ENCODE peak calls at places on chromosomes 2 and 18, in five cellular contexts. C is fibroblast of mammary gland; D is neural crest cell; O is activated T-helper 1 cell treated with anti-CD3 and anti-CD28 coated beads, Interleukin-2, amount 50 U/mL, for 16 hours; K is NCI-H187 treated with DMSO at 0.1 percent for 48 hours. J is an unnamed sample.

GRCh38 chr2:196482119-196483065 is 157.1 kb upstream of the CCDC150 start:
- DNase-seq in C (peak; percentile 84), D (no peak), O (no peak), K (no peak), J (no peak)

GRCh38 chr18:45617284-45617683 is 2.0 kb downstream of the SLC14A2 start:
- DNase-seq in C (peak; percentile 96), D (no peak), O (no peak), K (no peak), J (no peak)

GRCh38 chr18:46264255-46264654 is 160.1 kb downstream of the HAUS1 start:
- DNase-seq in C (peak; percentile 35), D (no peak), O (no peak), K (no peak), J (no peak)

GRCh38 chr2:52934920-52935640 is 832.5 kb upstream of the CHAC2 start:
- DNase-seq in C (no peak), D (no peak), O (no peak), K (no peak), J (no peak)

GRCh38 chr2:117980381-117980780 is 33.5 kb downstream of the CCDC93 start:
- DNase-seq in C (peak; percentile 87), D (no peak), O (no peak), K (no peak), J (no peak)

GRCh38 chr2:145644820-145645302 is 1124.9 kb upstream of the ZEB2 start:
- DNase-seq in C (peak; percentile 3), D (no peak), O (no peak), K (no peak), J (no peak)

GRCh38 chr2:187497858-187498463 is 49.9 kb upstream of the CALCRL start:
- DNase-seq in C (peak; percentile 37), D (no peak), O (no peak), K (no peak), J (no peak)

GRCh38 chr18:31424383-31424988 is 23.1 kb upstream of the DSG3 start:
- DNase-seq in C (peak; percentile 39), D (peak; percentile 41), O (no peak), K (no peak), J (no peak)

GRCh38 chr2:151766421-151767153 is 32.3 kb upstream of the NEB start:
- DNase-seq in C (no peak), D (no peak), O (no peak), K (no peak), J (no peak)

GRCh38 chr2:62663443-62663842 is 42.1 kb upstream of the EHBP1 start:
- DNase-seq in C (peak; percentile 96), D (no peak), O (no peak), K (no peak), J (no peak)

GRCh38 chr2:207330912-207331311 is 165.2 kb upstream of the KLF7 start:
- DNase-seq in C (peak; percentile 98), D (no peak), O (peak; percentile 23), K (no peak), J (no peak)

GRCh38 chr2:19812166-19812565 is 89.6 kb downstream of the TTC32 start:
- DNase-seq in C (no peak), D (no peak), O (no peak), K (no peak), J (peak; percentile 82)

GRCh38 chr18:80159713-80160636 is 50.9 kb downstream of the ADNP2 start:
- DNase-seq in C (no peak), D (no peak), O (no peak), K (no peak), J (no peak)

GRCh38 chr18:6624271-6624670 is 105.2 kb upstream of the ARHGAP28 start:
- DNase-seq in C (peak; percentile 87), D (no peak), O (no peak), K (no peak), J (no peak)

GRCh38 chr18:9704233-9705118 is 3.6 kb upstream of the RAB31 start:
- DNase-seq in C (no peak), D (no peak), O (no peak), K (no peak), J (no peak)